ENCODE peak calls at places on chromosomes 2 and 18, in four cellular contexts. One of them, this sample, is unnamed. For H3K4me1, the result is how much of the 10 kb centered on the place peaks cover.

GRCh38 chr2:19035238-19035637 is 323.2 kb downstream of the OSR1 start:
- DNase-seq in mucosa of descending colon: no peak
- DNase-seq in sigmoid colon: peak
- DNase-seq in kidney: peak
- DNase-seq in this sample: no peak

GRCh38 chr18:8116346-8117007 is 492.8 kb upstream of the RAB12 start:
- DNase-seq in mucosa of descending colon: no peak
- DNase-seq in kidney: no peak
- DNase-seq in sigmoid colon: no peak
- DNase-seq in this sample: no peak

GRCh38 chr2:70987386-70987785 is 7.3 kb downstream of the TEX261 start:
- DNase-seq in sigmoid colon: no peak
- DNase-seq in kidney: no peak
- DNase-seq in mucosa of descending colon: no peak
- DNase-seq in this sample: no peak

GRCh38 chr2:239464166-239465016 is 63.6 kb upstream of the HDAC4 start:
- DNase-seq in mucosa of descending colon: no peak
- DNase-seq in kidney: peak
- DNase-seq in sigmoid colon: peak
- DNase-seq in this sample: no peak

GRCh38 chr2:208006833-208007232 is 18.5 kb downstream of the PLEKHM3 start:
- DNase-seq in mucosa of descending colon: no peak
- DNase-seq in kidney: no peak
- DNase-seq in sigmoid colon: no peak
- DNase-seq in this sample: no peak

GRCh38 chr2:55113976-55114564 is 63.8 kb upstream of the RTN4 start:
- DNase-seq in mucosa of descending colon: no peak
- DNase-seq in kidney: no peak
- DNase-seq in sigmoid colon: no peak
- DNase-seq in this sample: peak

GRCh38 chr18:49019446-49020045 is 68.8 kb upstream of the SMAD7 start:
- DNase-seq in mucosa of descending colon: no peak
- DNase-seq in sigmoid colon: no peak
- DNase-seq in kidney: no peak
- DNase-seq in this sample: no peak

GRCh38 chr2:168500516-168500915 is 44.4 kb downstream of the CERS6 start:
- DNase-seq in kidney: no peak
- DNase-seq in sigmoid colon: no peak
- DNase-seq in mucosa of descending colon: no peak
- DNase-seq in this sample: no peak

GRCh38 chr2:2291500-2292260 is 39.4 kb downstream of the MYT1L start:
- DNase-seq in mucosa of descending colon: no peak
- DNase-seq in kidney: no peak
- DNase-seq in sigmoid colon: no peak
- DNase-seq in this sample: peak

GRCh38 chr18:6009751-6010150 is 114.4 kb upstream of the TMEM200C start:
- DNase-seq in mucosa of descending colon: no peak
- DNase-seq in sigmoid colon: no peak
- DNase-seq in kidney: no peak
- DNase-seq in this sample: no peak

GRCh38 chr18:78561757-78562445 is 417.7 kb upstream of the SALL3 start:
- DNase-seq in kidney: no peak
- DNase-seq in sigmoid colon: no peak
- DNase-seq in mucosa of descending colon: no peak
- DNase-seq in this sample: no peak

GRCh38 chr2:20227894-20228505 is 3.1 kb upstream of the SDC1 start:
- DNase-seq in sigmoid colon: no peak
- DNase-seq in kidney: no peak
- DNase-seq in mucosa of descending colon: peak
- DNase-seq in this sample: peak

GRCh38 chr18:54224379-54225014 is at the start of gene MBD2:
- DNase-seq in mucosa of descending colon: peak
- DNase-seq in sigmoid colon: peak
- DNase-seq in kidney: peak
- DNase-seq in this sample: peak

GRCh38 chr2:85961053-85961452 is 72.3 kb upstream of the ST3GAL5 start:
- DNase-seq in kidney: no peak
- DNase-seq in mucosa of descending colon: no peak
- DNase-seq in sigmoid colon: no peak
- DNase-seq in this sample: no peak

GRCh38 chr2:9679218-9679617 is 48.4 kb upstream of the YWHAQ start:
- DNase-seq in mucosa of descending colon: no peak
- DNase-seq in kidney: no peak
- DNase-seq in sigmoid colon: no peak
- DNase-seq in this sample: no peak

GRCh38 chr2:221571108-221571390 is 1.1 kb downstream of the EPHA4 start:
- DNase-seq in mucosa of descending colon: no peak
- DNase-seq in kidney: peak
- DNase-seq in sigmoid colon: no peak
- DNase-seq in this sample: no peak

GRCh38 chr2:152453129-152453642 is 118.2 kb downstream of the FMNL2 start:
- DNase-seq in mucosa of descending colon: no peak
- DNase-seq in sigmoid colon: no peak
- DNase-seq in kidney: no peak
- DNase-seq in this sample: no peak

GRCh38 chr2:224311226-224311625 is 90.7 kb downstream of the FAM124B start:
- DNase-seq in kidney: no peak
- DNase-seq in mucosa of descending colon: no peak
- DNase-seq in sigmoid colon: no peak
- DNase-seq in this sample: no peak

GRCh38 chr2:150485114-150485870 is 2.2 kb downstream of the RND3 start:
- DNase-seq in kidney: peak
- DNase-seq in mucosa of descending colon: peak
- DNase-seq in sigmoid colon: peak
- DNase-seq in this sample: peak

GRCh38 chr2:117232305-117232704 is 582.2 kb upstream of the DDX18 start:
- DNase-seq in mucosa of descending colon: no peak
- DNase-seq in kidney: no peak
- DNase-seq in sigmoid colon: no peak
- DNase-seq in this sample: no peak

GRCh38 chr2:238225911-238226697 is 13.7 kb downstream of the HES6 start:
- DNase-seq in kidney: peak
- DNase-seq in mucosa of descending colon: no peak
- DNase-seq in sigmoid colon: peak
- DNase-seq in this sample: no peak

GRCh38 chr2:237662671-237663093 is 35.3 kb downstream of the LRRFIP1 start:
- DNase-seq in kidney: peak
- DNase-seq in mucosa of descending colon: peak
- DNase-seq in sigmoid colon: peak
- DNase-seq in this sample: peak

GRCh38 chr18:37578886-37579513 is 13.4 kb upstream of the CELF4 start:
- DNase-seq in sigmoid colon: no peak
- DNase-seq in kidney: no peak
- DNase-seq in mucosa of descending colon: no peak
- DNase-seq in this sample: no peak

GRCh38 chr2:179701524-179702110 is 159.8 kb downstream of the ZNF385B start:
- DNase-seq in mucosa of descending colon: no peak
- DNase-seq in sigmoid colon: no peak
- DNase-seq in kidney: no peak
- DNase-seq in this sample: no peak

GRCh38 chr2:138536302-138536701 is 34.7 kb downstream of the SPOPL start:
- DNase-seq in sigmoid colon: no peak
- DNase-seq in kidney: no peak
- DNase-seq in mucosa of descending colon: no peak
- DNase-seq in this sample: no peak

DNA sequence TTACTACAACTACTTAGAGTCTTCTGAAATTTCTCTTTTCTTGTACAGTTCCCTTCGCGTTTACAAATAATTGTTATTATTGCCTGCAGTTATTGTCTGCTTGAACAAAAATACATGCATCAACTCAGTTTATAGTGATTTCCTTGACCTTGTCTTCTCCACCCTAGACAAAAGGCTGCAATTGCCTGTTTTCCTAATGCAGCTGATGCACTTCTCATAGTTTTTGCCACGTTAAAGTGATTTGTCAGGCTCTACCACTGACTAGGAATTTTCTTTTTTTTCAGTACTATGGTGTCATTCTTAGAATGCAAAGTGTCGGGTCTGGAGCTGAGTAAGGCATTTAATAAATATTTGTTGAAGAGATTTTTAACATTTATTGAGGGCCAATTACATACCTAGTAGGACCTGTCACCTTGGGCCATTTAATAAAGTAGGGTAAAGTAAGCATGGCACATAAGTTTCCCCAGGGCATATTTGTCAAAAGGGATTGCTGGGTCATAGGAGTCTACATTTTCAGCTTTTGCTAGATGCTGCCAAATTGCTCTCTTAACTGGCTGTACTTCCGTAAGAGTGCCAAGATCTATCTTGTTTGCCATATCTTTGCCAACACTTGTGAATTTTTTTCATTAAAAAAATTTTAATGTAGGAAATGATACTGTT is 24.1 kb downstream of the ACSL3 start:
- DNase-seq in mucosa of descending colon: no peak
- DNase-seq in sigmoid colon: no peak
- DNase-seq in kidney: no peak
- DNase-seq in this sample: no peak
- H3K4me1 ChIP-seq in mucosa of descending colon: under half
- H3K4me1 ChIP-seq in sigmoid colon: under half
- H3K4me1 ChIP-seq in kidney: under half
- H3K4me1 ChIP-seq in this sample: under half

GRCh38 chr2:201122276-201122675 is 6.3 kb downstream of the CFLAR start:
- DNase-seq in mucosa of descending colon: no peak
- DNase-seq in kidney: no peak
- DNase-seq in sigmoid colon: no peak
- DNase-seq in this sample: no peak
- H3K4me3 ChIP-seq in mucosa of descending colon: no peak
- H3K4me3 ChIP-seq in kidney: peak
- H3K4me3 ChIP-seq in sigmoid colon: no peak
- H3K4me3 ChIP-seq in this sample: no peak

GRCh38 chr2:104755026-104755856 is 98.7 kb upstream of the POU3F3 start:
- DNase-seq in sigmoid colon: no peak
- DNase-seq in kidney: peak
- DNase-seq in mucosa of descending colon: no peak
- DNase-seq in this sample: no peak
- TF ChIP-seq CTCF in sigmoid colon: no peak
- TF ChIP-seq CTCF in kidney: no peak
- TF ChIP-seq CTCF in mucosa of descending colon: no peak
- TF ChIP-seq CTCF in this sample: no peak

DNA sequence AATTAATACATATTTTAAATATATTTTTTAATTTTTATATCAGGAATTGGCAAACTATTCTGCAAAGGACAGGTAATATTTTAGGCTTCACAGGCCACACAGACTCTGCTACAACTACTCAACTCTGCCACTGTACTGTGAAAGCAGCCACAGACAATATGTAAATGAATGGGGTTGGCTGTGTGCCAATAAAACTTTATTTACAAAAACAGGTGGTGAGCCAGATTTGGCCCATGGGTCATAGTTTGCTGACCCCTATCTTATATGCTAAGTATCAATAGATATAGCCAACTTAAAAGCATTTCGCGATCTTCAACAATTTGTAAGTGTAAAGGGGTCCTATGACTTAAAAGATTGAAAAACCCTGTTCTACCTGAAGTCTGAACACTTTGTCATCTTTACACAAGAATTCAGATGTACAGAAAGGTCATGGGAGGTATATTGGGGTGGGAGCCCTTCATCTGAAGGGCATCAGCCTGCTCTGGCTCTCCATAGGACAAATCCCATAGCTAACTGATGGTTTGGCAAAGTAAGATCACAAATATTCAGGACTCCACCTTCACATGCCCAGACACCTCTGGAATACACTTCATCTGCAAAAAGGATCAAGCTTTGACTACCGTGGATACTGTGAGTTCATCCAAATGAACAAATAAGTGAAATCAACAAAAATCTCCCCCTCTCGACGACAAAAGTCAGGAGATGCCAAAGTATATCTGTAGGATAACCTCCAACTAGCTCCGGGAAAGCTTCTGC is 65.9 kb downstream of the C1D start:
- DNase-seq in kidney: no peak
- DNase-seq in mucosa of descending colon: no peak
- DNase-seq in sigmoid colon: no peak
- DNase-seq in this sample: no peak
- H3K4me1 ChIP-seq in kidney: under half
- H3K4me1 ChIP-seq in mucosa of descending colon: under half
- H3K4me1 ChIP-seq in sigmoid colon: under half
- H3K4me1 ChIP-seq in this sample: under half

GRCh38 chr2:217091531-217091930 is 231.7 kb upstream of the TNP1 start:
- DNase-seq in kidney: no peak
- DNase-seq in sigmoid colon: no peak
- DNase-seq in mucosa of descending colon: no peak
- DNase-seq in this sample: no peak
- H3K4me3 ChIP-seq in kidney: no peak
- H3K4me3 ChIP-seq in sigmoid colon: no peak
- H3K4me3 ChIP-seq in mucosa of descending colon: no peak
- H3K4me3 ChIP-seq in this sample: no peak

DNA sequence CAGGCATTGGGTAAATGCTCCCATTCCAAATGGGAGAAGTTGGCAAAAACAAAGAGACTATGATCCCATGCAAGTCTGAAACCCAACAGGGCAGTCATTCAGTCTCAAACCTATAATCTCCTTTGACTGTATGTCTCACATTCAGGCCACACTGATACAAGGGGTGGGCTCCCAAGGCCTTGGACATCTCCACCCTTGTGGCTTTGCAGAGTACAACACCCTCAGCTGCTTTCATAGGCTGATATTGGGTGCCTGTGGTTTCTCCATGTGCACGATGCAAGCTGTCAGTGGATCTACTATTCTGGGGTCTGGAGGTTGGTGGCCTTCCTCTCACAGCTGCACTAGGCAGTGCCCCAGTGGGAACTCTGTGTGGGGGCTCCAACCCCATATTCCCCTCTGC is 141.7 kb upstream of the CAB39 start:
- DNase-seq in kidney: no peak
- DNase-seq in sigmoid colon: no peak
- DNase-seq in mucosa of descending colon: no peak
- DNase-seq in this sample: no peak
- TF ChIP-seq CTCF in kidney: no peak
- TF ChIP-seq CTCF in sigmoid colon: no peak
- TF ChIP-seq CTCF in mucosa of descending colon: no peak
- TF ChIP-seq CTCF in this sample: no peak

DNA sequence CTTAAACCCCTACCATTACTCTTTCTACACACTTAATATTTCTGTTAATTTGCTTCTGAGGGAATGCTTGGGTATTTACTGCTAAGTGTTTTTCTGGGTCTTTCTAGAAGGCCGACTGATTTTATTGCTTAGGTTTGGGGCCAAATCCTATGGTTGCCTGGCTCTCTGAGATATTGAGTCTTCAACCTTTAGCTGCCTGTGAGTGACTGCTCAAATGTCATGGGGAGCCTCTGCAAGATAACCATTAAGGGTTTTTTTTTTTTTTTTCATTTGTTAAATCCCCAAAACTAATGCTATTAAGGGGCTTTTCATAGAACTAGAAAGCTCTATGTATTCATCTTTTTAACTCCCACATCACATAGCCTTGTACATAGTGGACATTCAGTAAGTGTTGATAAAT is 5.0 kb downstream of the OSBPL6 start:
- DNase-seq in kidney: no peak
- DNase-seq in mucosa of descending colon: no peak
- DNase-seq in sigmoid colon: no peak
- DNase-seq in this sample: no peak
- H3K4me1 ChIP-seq in kidney: under half
- H3K4me1 ChIP-seq in mucosa of descending colon: under half
- H3K4me1 ChIP-seq in sigmoid colon: under half
- H3K4me1 ChIP-seq in this sample: under half

GRCh38 chr2:128037624-128038023 is 9.8 kb upstream of the SAP130 start:
- DNase-seq in kidney: no peak
- DNase-seq in sigmoid colon: no peak
- DNase-seq in mucosa of descending colon: no peak
- DNase-seq in this sample: no peak
- H3K4me3 ChIP-seq in kidney: no peak
- H3K4me3 ChIP-seq in sigmoid colon: no peak
- H3K4me3 ChIP-seq in mucosa of descending colon: no peak
- H3K4me3 ChIP-seq in this sample: no peak